ENCODE peak calls at places on chromosomes 12 and 14, in seven cellular contexts. One of them, this sample, is unnamed.

GRCh38 chr14:50855558-50855957 is 16.3 kb upstream of the ABHD12B start:
- DNase-seq in fibroblast of the aortic adventitia: peak; percentile 43
- DNase-seq in cardiac fibroblast: peak; percentile 48
- DNase-seq in transverse colon: no peak
- DNase-seq in AG10803: peak; percentile 59
- DNase-seq in cardiac muscle cell: no peak
- DNase-seq in psoas muscle: no peak
- DNase-seq in this sample: no peak

GRCh38 chr14:42947991-42948390 is 1341.3 kb downstream of the LRFN5 start:
- DNase-seq in AG10803: no peak
- DNase-seq in psoas muscle: no peak
- DNase-seq in transverse colon: no peak
- DNase-seq in cardiac fibroblast: no peak
- DNase-seq in fibroblast of the aortic adventitia: peak; percentile 2
- DNase-seq in cardiac muscle cell: no peak
- DNase-seq in this sample: no peak

GRCh38 chr12:13661005-13661887 is 320.2 kb downstream of the GRIN2B start:
- DNase-seq in fibroblast of the aortic adventitia: peak; percentile 63
- DNase-seq in AG10803: peak; percentile 72
- DNase-seq in psoas muscle: peak; percentile 12
- DNase-seq in cardiac muscle cell: peak; percentile 77
- DNase-seq in cardiac fibroblast: peak; percentile 61
- DNase-seq in transverse colon: peak; percentile 54
- DNase-seq in this sample: peak; percentile 5

GRCh38 chr12:111444706-111445310 is 39.1 kb downstream of the SH2B3 start:
- DNase-seq in AG10803: peak; percentile 26
- DNase-seq in transverse colon: peak; percentile 80
- DNase-seq in psoas muscle: peak; percentile 67
- DNase-seq in cardiac fibroblast: peak; percentile 46
- DNase-seq in fibroblast of the aortic adventitia: peak; percentile 28
- DNase-seq in cardiac muscle cell: peak; percentile 61
- DNase-seq in this sample: no peak

GRCh38 chr12:101772019-101772774 is 32.9 kb upstream of the SYCP3 start:
- DNase-seq in AG10803: no peak
- DNase-seq in cardiac fibroblast: no peak
- DNase-seq in cardiac muscle cell: no peak
- DNase-seq in psoas muscle: no peak
- DNase-seq in fibroblast of the aortic adventitia: no peak
- DNase-seq in transverse colon: no peak
- DNase-seq in this sample: no peak

GRCh38 chr12:77133566-77133965 is 68.2 kb upstream of the E2F7 start:
- DNase-seq in cardiac fibroblast: peak; percentile 66
- DNase-seq in psoas muscle: no peak
- DNase-seq in AG10803: peak; percentile 49
- DNase-seq in fibroblast of the aortic adventitia: peak; percentile 67
- DNase-seq in cardiac muscle cell: peak; percentile 89
- DNase-seq in transverse colon: peak; percentile 11
- DNase-seq in this sample: peak; percentile 53

GRCh38 chr12:113463746-113464743 is 7.6 kb downstream of the LHX5 start:
- DNase-seq in transverse colon: no peak
- DNase-seq in fibroblast of the aortic adventitia: no peak
- DNase-seq in cardiac muscle cell: peak; percentile 23
- DNase-seq in cardiac fibroblast: no peak
- DNase-seq in psoas muscle: no peak
- DNase-seq in AG10803: no peak
- DNase-seq in this sample: no peak

GRCh38 chr12:95977764-95978305 is 18.3 kb downstream of the HAL start:
- DNase-seq in cardiac muscle cell: no peak
- DNase-seq in transverse colon: no peak
- DNase-seq in cardiac fibroblast: no peak
- DNase-seq in fibroblast of the aortic adventitia: no peak
- DNase-seq in AG10803: no peak
- DNase-seq in psoas muscle: no peak
- DNase-seq in this sample: no peak

GRCh38 chr14:95918466-95918865 is 41.8 kb downstream of the TUNAR start:
- DNase-seq in psoas muscle: no peak
- DNase-seq in transverse colon: no peak
- DNase-seq in AG10803: no peak
- DNase-seq in fibroblast of the aortic adventitia: no peak
- DNase-seq in cardiac muscle cell: peak; percentile 6
- DNase-seq in cardiac fibroblast: no peak
- DNase-seq in this sample: no peak

GRCh38 chr12:6295187-6295811 is 15.2 kb upstream of the PLEKHG6 start:
- DNase-seq in cardiac muscle cell: no peak
- DNase-seq in AG10803: peak; percentile 87
- DNase-seq in fibroblast of the aortic adventitia: peak; percentile 81
- DNase-seq in psoas muscle: no peak
- DNase-seq in cardiac fibroblast: peak; percentile 92
- DNase-seq in transverse colon: peak; percentile 83
- DNase-seq in this sample: peak; percentile 55

GRCh38 chr12:54371328-54372112 is 7.2 kb upstream of the GPR84 start:
- DNase-seq in fibroblast of the aortic adventitia: peak; percentile 83
- DNase-seq in transverse colon: no peak
- DNase-seq in psoas muscle: peak; percentile 74
- DNase-seq in AG10803: peak; percentile 54
- DNase-seq in cardiac muscle cell: no peak
- DNase-seq in cardiac fibroblast: peak; percentile 85
- DNase-seq in this sample: no peak

GRCh38 chr12:77914089-77914488 is 83.4 kb downstream of the NAV3 start:
- DNase-seq in cardiac muscle cell: no peak
- DNase-seq in AG10803: peak; percentile 17
- DNase-seq in transverse colon: no peak
- DNase-seq in psoas muscle: no peak
- DNase-seq in fibroblast of the aortic adventitia: no peak
- DNase-seq in cardiac fibroblast: peak; percentile 15
- DNase-seq in this sample: no peak

GRCh38 chr12:74535536-74535935 is 2.1 kb upstream of the ATXN7L3B start:
- DNase-seq in psoas muscle: no peak
- DNase-seq in transverse colon: no peak
- DNase-seq in cardiac fibroblast: no peak
- DNase-seq in AG10803: no peak
- DNase-seq in cardiac muscle cell: no peak
- DNase-seq in fibroblast of the aortic adventitia: no peak
- DNase-seq in this sample: no peak

GRCh38 chr14:36655963-36656768 is 5.5 kb upstream of the PAX9 start:
- DNase-seq in AG10803: no peak
- DNase-seq in fibroblast of the aortic adventitia: no peak
- DNase-seq in transverse colon: peak; percentile 32
- DNase-seq in psoas muscle: no peak
- DNase-seq in cardiac fibroblast: no peak
- DNase-seq in cardiac muscle cell: peak; percentile 79
- DNase-seq in this sample: no peak

GRCh38 chr12:56288705-56289387 is 11.3 kb downstream of the CS start:
- DNase-seq in AG10803: no peak
- DNase-seq in cardiac muscle cell: no peak
- DNase-seq in cardiac fibroblast: no peak
- DNase-seq in psoas muscle: no peak
- DNase-seq in fibroblast of the aortic adventitia: no peak
- DNase-seq in transverse colon: no peak
- DNase-seq in this sample: no peak

GRCh38 chr14:52266782-52267181 is 716 bp upstream of the PTGDR start:
- DNase-seq in cardiac fibroblast: peak; percentile 37
- DNase-seq in AG10803: peak; percentile 12
- DNase-seq in cardiac muscle cell: no peak
- DNase-seq in fibroblast of the aortic adventitia: peak; percentile 87
- DNase-seq in psoas muscle: no peak
- DNase-seq in transverse colon: no peak
- DNase-seq in this sample: no peak

GRCh38 chr14:84826349-84826748 is 703.6 kb upstream of the FLRT2 start:
- DNase-seq in cardiac fibroblast: no peak
- DNase-seq in cardiac muscle cell: no peak
- DNase-seq in fibroblast of the aortic adventitia: no peak
- DNase-seq in transverse colon: no peak
- DNase-seq in psoas muscle: no peak
- DNase-seq in AG10803: no peak
- DNase-seq in this sample: no peak

GRCh38 chr12:119661882-119662281 is 6.1 kb upstream of the PRKAB1 start:
- DNase-seq in fibroblast of the aortic adventitia: no peak
- DNase-seq in psoas muscle: no peak
- DNase-seq in cardiac fibroblast: no peak
- DNase-seq in cardiac muscle cell: no peak
- DNase-seq in AG10803: no peak
- DNase-seq in transverse colon: no peak
- DNase-seq in this sample: no peak

GRCh38 chr12:56898938-56899337 is 35.3 kb downstream of the SDR9C7 start:
- DNase-seq in AG10803: no peak
- DNase-seq in cardiac fibroblast: peak; percentile 5
- DNase-seq in cardiac muscle cell: no peak
- DNase-seq in psoas muscle: no peak
- DNase-seq in fibroblast of the aortic adventitia: peak; percentile 21
- DNase-seq in transverse colon: no peak
- DNase-seq in this sample: no peak

GRCh38 chr12:105273601-105274000 is 37.6 kb upstream of the APPL2 start:
- DNase-seq in fibroblast of the aortic adventitia: no peak
- DNase-seq in cardiac muscle cell: no peak
- DNase-seq in psoas muscle: no peak
- DNase-seq in AG10803: no peak
- DNase-seq in cardiac fibroblast: no peak
- DNase-seq in transverse colon: no peak
- DNase-seq in this sample: no peak

GRCh38 chr12:24649634-24650033 is 299.3 kb downstream of the BCAT1 start:
- DNase-seq in cardiac fibroblast: no peak
- DNase-seq in AG10803: no peak
- DNase-seq in transverse colon: no peak
- DNase-seq in cardiac muscle cell: no peak
- DNase-seq in psoas muscle: no peak
- DNase-seq in fibroblast of the aortic adventitia: no peak
- DNase-seq in this sample: no peak

GRCh38 chr14:101781240-101782061 is 19.9 kb downstream of the PPP2R5C start:
- DNase-seq in transverse colon: no peak
- DNase-seq in AG10803: no peak
- DNase-seq in cardiac muscle cell: peak; percentile 19
- DNase-seq in psoas muscle: no peak
- DNase-seq in cardiac fibroblast: no peak
- DNase-seq in fibroblast of the aortic adventitia: peak; percentile 12
- DNase-seq in this sample: no peak

GRCh38 chr12:89920866-89921265 is 212.2 kb upstream of the ATP2B1 start:
- DNase-seq in cardiac fibroblast: no peak
- DNase-seq in transverse colon: no peak
- DNase-seq in AG10803: no peak
- DNase-seq in cardiac muscle cell: no peak
- DNase-seq in fibroblast of the aortic adventitia: no peak
- DNase-seq in psoas muscle: no peak
- DNase-seq in this sample: no peak

GRCh38 chr14:75519826-75520692 is 2.2 kb upstream of the BATF start:
- DNase-seq in cardiac muscle cell: no peak
- DNase-seq in cardiac fibroblast: no peak
- DNase-seq in transverse colon: no peak
- DNase-seq in psoas muscle: no peak
- DNase-seq in AG10803: peak; percentile 20
- DNase-seq in fibroblast of the aortic adventitia: peak; percentile 31
- DNase-seq in this sample: no peak

GRCh38 chr14:67285876-67286452 is 44.7 kb downstream of the PALS1 start:
- DNase-seq in cardiac fibroblast: peak; percentile 74
- DNase-seq in AG10803: peak; percentile 64
- DNase-seq in psoas muscle: no peak
- DNase-seq in transverse colon: no peak
- DNase-seq in cardiac muscle cell: peak; percentile 74
- DNase-seq in fibroblast of the aortic adventitia: peak; percentile 78
- DNase-seq in this sample: peak; percentile 55

GRCh38 chr12:110256780-110257431 is 24.1 kb upstream of the ATP2A2 start:
- DNase-seq in AG10803: no peak
- DNase-seq in psoas muscle: peak; percentile 45
- DNase-seq in cardiac muscle cell: no peak
- DNase-seq in fibroblast of the aortic adventitia: no peak
- DNase-seq in cardiac fibroblast: peak; percentile 85
- DNase-seq in transverse colon: no peak
- DNase-seq in this sample: no peak

GRCh38 chr12:122944588-122944987 is 21.7 kb downstream of the ABCB9 start:
- DNase-seq in transverse colon: peak; percentile 36
- DNase-seq in cardiac fibroblast: peak; percentile 65
- DNase-seq in cardiac muscle cell: no peak
- DNase-seq in AG10803: peak; percentile 61
- DNase-seq in fibroblast of the aortic adventitia: no peak
- DNase-seq in psoas muscle: no peak
- DNase-seq in this sample: no peak

DNA sequence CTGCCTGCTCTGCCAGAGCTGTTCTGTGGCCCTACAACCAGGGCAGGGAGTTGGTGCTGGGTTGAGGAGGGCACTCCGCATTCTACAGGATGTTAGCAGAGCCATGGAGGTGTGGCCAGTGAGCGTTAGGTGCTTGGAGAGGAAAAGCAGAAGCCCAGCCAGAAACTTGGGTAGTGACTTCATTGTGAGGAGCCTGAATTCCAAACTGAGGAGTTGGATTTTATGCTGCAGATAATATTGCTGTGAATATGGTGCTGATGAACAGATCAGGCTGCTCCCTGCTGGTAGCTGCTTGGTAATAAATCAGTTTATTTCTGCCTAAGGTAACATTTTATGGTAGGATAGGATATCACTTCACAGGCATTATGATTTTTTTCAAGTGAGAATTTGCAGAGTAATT is 7.1 kb upstream of the CCDC175 start:
- DNase-seq in AG10803: peak; percentile 3
- DNase-seq in fibroblast of the aortic adventitia: peak; percentile 67
- DNase-seq in cardiac fibroblast: peak; percentile 44
- DNase-seq in cardiac muscle cell: peak; percentile 15
- DNase-seq in transverse colon: no peak
- DNase-seq in psoas muscle: no peak
- DNase-seq in this sample: peak; percentile 34
- TF ChIP-seq CTCF in AG10803: no peak
- TF ChIP-seq CTCF in fibroblast of the aortic adventitia: peak; percentile 39
- TF ChIP-seq CTCF in cardiac fibroblast: peak; percentile 21
- TF ChIP-seq CTCF in cardiac muscle cell: peak; percentile 28
- TF ChIP-seq CTCF in transverse colon: no peak
- TF ChIP-seq CTCF in psoas muscle: no peak
- TF ChIP-seq CTCF in this sample: no peak

DNA sequence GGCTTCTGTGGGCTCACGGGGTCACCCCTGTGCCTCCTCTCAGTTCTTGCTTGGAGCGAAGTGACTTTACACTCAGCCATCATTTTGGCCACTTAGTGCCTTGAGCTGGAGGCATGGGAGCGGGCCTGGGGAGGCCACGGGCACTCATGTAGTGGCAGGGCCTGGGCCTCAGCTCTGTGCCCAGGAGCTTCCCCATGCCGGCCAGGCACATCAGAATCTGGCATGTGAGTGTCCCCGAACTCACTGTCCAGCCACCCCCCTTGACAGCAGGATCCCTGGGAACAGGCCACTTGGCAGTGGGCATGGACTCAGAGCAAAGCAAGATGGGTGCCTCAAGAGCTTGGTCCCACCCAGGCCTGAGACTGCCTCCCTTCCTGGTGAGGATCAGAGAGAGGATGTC is 29.5 kb downstream of the DDX51 start:
- DNase-seq in transverse colon: no peak
- DNase-seq in AG10803: no peak
- DNase-seq in fibroblast of the aortic adventitia: no peak
- DNase-seq in psoas muscle: no peak
- DNase-seq in cardiac fibroblast: no peak
- DNase-seq in cardiac muscle cell: no peak
- DNase-seq in this sample: no peak
- TF ChIP-seq CTCF in transverse colon: no peak
- TF ChIP-seq CTCF in AG10803: no peak
- TF ChIP-seq CTCF in fibroblast of the aortic adventitia: no peak
- TF ChIP-seq CTCF in psoas muscle: no peak
- TF ChIP-seq CTCF in cardiac fibroblast: no peak
- TF ChIP-seq CTCF in cardiac muscle cell: no peak
- TF ChIP-seq CTCF in this sample: no peak

GRCh38 chr14:24308342-24309124 is 756 bp upstream of the CIDEB start:
- DNase-seq in cardiac muscle cell: no peak
- DNase-seq in fibroblast of the aortic adventitia: no peak
- DNase-seq in psoas muscle: no peak
- DNase-seq in AG10803: no peak
- DNase-seq in cardiac fibroblast: no peak
- DNase-seq in transverse colon: no peak
- DNase-seq in this sample: no peak
- TF ChIP-seq CTCF in cardiac muscle cell: no peak
- TF ChIP-seq CTCF in fibroblast of the aortic adventitia: no peak
- TF ChIP-seq CTCF in psoas muscle: peak; percentile 17
- TF ChIP-seq CTCF in AG10803: no peak
- TF ChIP-seq CTCF in cardiac fibroblast: no peak
- TF ChIP-seq CTCF in transverse colon: no peak
- TF ChIP-seq CTCF in this sample: no peak

GRCh38 chr12:130401703-130402102 is 64.0 kb downstream of the PIWIL1 start:
- DNase-seq in cardiac fibroblast: no peak
- DNase-seq in AG10803: no peak
- DNase-seq in cardiac muscle cell: peak; percentile 51
- DNase-seq in psoas muscle: no peak
- DNase-seq in fibroblast of the aortic adventitia: no peak
- DNase-seq in transverse colon: no peak
- DNase-seq in this sample: no peak
- TF ChIP-seq CTCF in cardiac fibroblast: no peak
- TF ChIP-seq CTCF in AG10803: no peak
- TF ChIP-seq CTCF in cardiac muscle cell: no peak
- TF ChIP-seq CTCF in psoas muscle: no peak
- TF ChIP-seq CTCF in fibroblast of the aortic adventitia: no peak
- TF ChIP-seq CTCF in transverse colon: peak; percentile 25
- TF ChIP-seq CTCF in this sample: no peak

This sample was measured in astrocyte of the cerebellum.